ENCODE peak calls at places on chromosome X, in nine cellular contexts. One of them, this sample, is unnamed.
A peak's percentile ranks its signal among the peaks of the same experiment; 100 is the strongest.

GRCh38 chrX:1480082-1480785 is 27.5 kb upstream of the ASMTL start:
- DNase-seq in astrocyte of the cerebellum: no peak
- DNase-seq in gastrocnemius medialis: no peak
- DNase-seq in nephron progenitor cell: no peak
- DNase-seq in upper lobe of left lung: no peak
- DNase-seq in cardiac fibroblast: no peak
- DNase-seq in endothelial cell: no peak
- DNase-seq in lower leg skin: no peak
- DNase-seq in Calu3: no peak
- DNase-seq in this sample: peak; percentile 43

GRCh38 chrX:115894087-115894486 is 276.5 kb upstream of the AGTR2 start:
- DNase-seq in astrocyte of the cerebellum: no peak
- DNase-seq in gastrocnemius medialis: no peak
- DNase-seq in nephron progenitor cell: no peak
- DNase-seq in upper lobe of left lung: no peak
- DNase-seq in cardiac fibroblast: peak; percentile 11
- DNase-seq in endothelial cell: no peak
- DNase-seq in lower leg skin: no peak
- DNase-seq in Calu3: no peak
- DNase-seq in this sample: peak; percentile 37

GRCh38 chrX:70421618-70422017 is 1.5 kb upstream of the GDPD2 start:
- DNase-seq in astrocyte of the cerebellum: no peak
- DNase-seq in gastrocnemius medialis: no peak
- DNase-seq in nephron progenitor cell: no peak
- DNase-seq in upper lobe of left lung: no peak
- DNase-seq in cardiac fibroblast: peak; percentile 20
- DNase-seq in endothelial cell: no peak
- DNase-seq in lower leg skin: no peak
- DNase-seq in Calu3: no peak
- DNase-seq in this sample: no peak

GRCh38 chrX:39152106-39152649 is 350.9 kb downstream of the MID1IP1 start:
- DNase-seq in astrocyte of the cerebellum: no peak
- DNase-seq in gastrocnemius medialis: no peak
- DNase-seq in nephron progenitor cell: peak; percentile 77
- DNase-seq in upper lobe of left lung: peak; percentile 42
- DNase-seq in cardiac fibroblast: peak; percentile 4
- DNase-seq in endothelial cell: peak; percentile 68
- DNase-seq in lower leg skin: no peak
- DNase-seq in Calu3: peak; percentile 50
- DNase-seq in this sample: no peak

GRCh38 chrX:53440101-53440500 is 5.9 kb upstream of the HSD17B10 start:
- DNase-seq in astrocyte of the cerebellum: no peak
- DNase-seq in gastrocnemius medialis: no peak
- DNase-seq in nephron progenitor cell: no peak
- DNase-seq in upper lobe of left lung: no peak
- DNase-seq in cardiac fibroblast: no peak
- DNase-seq in endothelial cell: no peak
- DNase-seq in lower leg skin: no peak
- DNase-seq in Calu3: no peak
- DNase-seq in this sample: no peak

GRCh38 chrX:153883163-153883843 is 2.7 kb downstream of the L1CAM start:
- DNase-seq in astrocyte of the cerebellum: no peak
- DNase-seq in gastrocnemius medialis: no peak
- DNase-seq in nephron progenitor cell: no peak
- DNase-seq in upper lobe of left lung: no peak
- DNase-seq in cardiac fibroblast: no peak
- DNase-seq in endothelial cell: no peak
- DNase-seq in lower leg skin: no peak
- DNase-seq in Calu3: no peak
- DNase-seq in this sample: no peak

GRCh38 chrX:153494541-153495361 is at the start of gene BGN:
- DNase-seq in astrocyte of the cerebellum: no peak
- DNase-seq in gastrocnemius medialis: no peak
- DNase-seq in nephron progenitor cell: peak; percentile 58
- DNase-seq in upper lobe of left lung: no peak
- DNase-seq in cardiac fibroblast: peak; percentile 87
- DNase-seq in endothelial cell: peak; percentile 50
- DNase-seq in lower leg skin: no peak
- DNase-seq in Calu3: peak; percentile 18
- DNase-seq in this sample: no peak

GRCh38 chrX:9240956-9241355 is 207.0 kb upstream of the FAM9B start:
- DNase-seq in astrocyte of the cerebellum: no peak
- DNase-seq in gastrocnemius medialis: no peak
- DNase-seq in nephron progenitor cell: no peak
- DNase-seq in upper lobe of left lung: no peak
- DNase-seq in cardiac fibroblast: no peak
- DNase-seq in endothelial cell: no peak
- DNase-seq in lower leg skin: no peak
- DNase-seq in Calu3: no peak
- DNase-seq in this sample: no peak

GRCh38 chrX:70554081-70554480 is 109.4 kb downstream of the DLG3 start:
- DNase-seq in astrocyte of the cerebellum: peak; percentile 2
- DNase-seq in gastrocnemius medialis: no peak
- DNase-seq in nephron progenitor cell: no peak
- DNase-seq in upper lobe of left lung: no peak
- DNase-seq in cardiac fibroblast: peak; percentile 46
- DNase-seq in endothelial cell: no peak
- DNase-seq in lower leg skin: no peak
- DNase-seq in Calu3: no peak
- DNase-seq in this sample: no peak

GRCh38 chrX:120463241-120463640 is 5.9 kb downstream of the LAMP2 start:
- DNase-seq in astrocyte of the cerebellum: peak; percentile 39
- DNase-seq in gastrocnemius medialis: peak; percentile 14
- DNase-seq in nephron progenitor cell: no peak
- DNase-seq in upper lobe of left lung: peak; percentile 58
- DNase-seq in cardiac fibroblast: peak; percentile 82
- DNase-seq in endothelial cell: no peak
- DNase-seq in lower leg skin: no peak
- DNase-seq in Calu3: no peak
- DNase-seq in this sample: no peak

GRCh38 chrX:114626323-114626722 is 42.4 kb downstream of the HTR2C start:
- DNase-seq in astrocyte of the cerebellum: peak; percentile 5
- DNase-seq in gastrocnemius medialis: no peak
- DNase-seq in nephron progenitor cell: peak; percentile 4
- DNase-seq in upper lobe of left lung: no peak
- DNase-seq in cardiac fibroblast: peak; percentile 43
- DNase-seq in endothelial cell: no peak
- DNase-seq in lower leg skin: no peak
- DNase-seq in Calu3: peak; percentile 10
- DNase-seq in this sample: no peak

GRCh38 chrX:56794831-56795230 is 65.8 kb downstream of the NBDY start:
- DNase-seq in astrocyte of the cerebellum: no peak
- DNase-seq in gastrocnemius medialis: no peak
- DNase-seq in nephron progenitor cell: no peak
- DNase-seq in upper lobe of left lung: no peak
- DNase-seq in cardiac fibroblast: no peak
- DNase-seq in endothelial cell: no peak
- DNase-seq in lower leg skin: peak; percentile 42
- DNase-seq in Calu3: no peak
- DNase-seq in this sample: no peak

GRCh38 chrX:27599928-27600327 is 9.8 kb downstream of the DCAF8L2 start:
- DNase-seq in astrocyte of the cerebellum: no peak
- DNase-seq in gastrocnemius medialis: no peak
- DNase-seq in nephron progenitor cell: no peak
- DNase-seq in upper lobe of left lung: no peak
- DNase-seq in cardiac fibroblast: peak; percentile 34
- DNase-seq in endothelial cell: no peak
- DNase-seq in lower leg skin: no peak
- DNase-seq in Calu3: no peak
- DNase-seq in this sample: no peak

GRCh38 chrX:68571292-68572256 is 72.7 kb downstream of the YIPF6 start:
- DNase-seq in astrocyte of the cerebellum: no peak
- DNase-seq in gastrocnemius medialis: peak; percentile 3
- DNase-seq in nephron progenitor cell: no peak
- DNase-seq in upper lobe of left lung: no peak
- DNase-seq in cardiac fibroblast: peak; percentile 82
- DNase-seq in endothelial cell: no peak
- DNase-seq in lower leg skin: no peak
- DNase-seq in Calu3: no peak
- DNase-seq in this sample: no peak

GRCh38 chrX:119505945-119506344 is 37.7 kb downstream of the SLC25A5 start:
- DNase-seq in astrocyte of the cerebellum: no peak
- DNase-seq in gastrocnemius medialis: no peak
- DNase-seq in nephron progenitor cell: no peak
- DNase-seq in upper lobe of left lung: no peak
- DNase-seq in cardiac fibroblast: no peak
- DNase-seq in endothelial cell: no peak
- DNase-seq in lower leg skin: no peak
- DNase-seq in Calu3: no peak
- DNase-seq in this sample: no peak

GRCh38 chrX:1391370-1391706 is 575 bp downstream of the SLC25A6 start:
- DNase-seq in astrocyte of the cerebellum: no peak
- DNase-seq in gastrocnemius medialis: no peak
- DNase-seq in nephron progenitor cell: peak; percentile 95
- DNase-seq in upper lobe of left lung: no peak
- DNase-seq in cardiac fibroblast: no peak
- DNase-seq in endothelial cell: peak; percentile 97
- DNase-seq in lower leg skin: peak; percentile 98
- DNase-seq in Calu3: peak; percentile 91
- DNase-seq in this sample: no peak

GRCh38 chrX:482702-483203 is 96.0 kb upstream of the PPP2R3B start:
- DNase-seq in astrocyte of the cerebellum: no peak
- DNase-seq in gastrocnemius medialis: no peak
- DNase-seq in nephron progenitor cell: no peak
- DNase-seq in upper lobe of left lung: no peak
- DNase-seq in cardiac fibroblast: no peak
- DNase-seq in endothelial cell: no peak
- DNase-seq in lower leg skin: no peak
- DNase-seq in Calu3: no peak
- DNase-seq in this sample: no peak

GRCh38 chrX:103687073-103687695 is 685 bp upstream of the MORF4L2 start:
- DNase-seq in astrocyte of the cerebellum: no peak
- DNase-seq in gastrocnemius medialis: peak; percentile 74
- DNase-seq in nephron progenitor cell: peak; percentile 84
- DNase-seq in upper lobe of left lung: peak; percentile 87
- DNase-seq in cardiac fibroblast: no peak
- DNase-seq in endothelial cell: peak; percentile 72
- DNase-seq in lower leg skin: peak; percentile 97
- DNase-seq in Calu3: peak; percentile 84
- DNase-seq in this sample: peak; percentile 85

GRCh38 chrX:48948589-48948988 is 8.8 kb downstream of the OTUD5 start:
- DNase-seq in astrocyte of the cerebellum: no peak
- DNase-seq in gastrocnemius medialis: no peak
- DNase-seq in nephron progenitor cell: no peak
- DNase-seq in upper lobe of left lung: no peak
- DNase-seq in cardiac fibroblast: no peak
- DNase-seq in endothelial cell: no peak
- DNase-seq in lower leg skin: no peak
- DNase-seq in Calu3: no peak
- DNase-seq in this sample: no peak

GRCh38 chrX:48942895-48943294 is 14.5 kb downstream of the OTUD5 start:
- DNase-seq in astrocyte of the cerebellum: no peak
- DNase-seq in gastrocnemius medialis: no peak
- DNase-seq in nephron progenitor cell: no peak
- DNase-seq in upper lobe of left lung: no peak
- DNase-seq in cardiac fibroblast: no peak
- DNase-seq in endothelial cell: no peak
- DNase-seq in lower leg skin: no peak
- DNase-seq in Calu3: no peak
- DNase-seq in this sample: no peak

GRCh38 chrX:48940404-48940955 is 16.9 kb downstream of the OTUD5 start:
- DNase-seq in astrocyte of the cerebellum: no peak
- DNase-seq in gastrocnemius medialis: no peak
- DNase-seq in nephron progenitor cell: no peak
- DNase-seq in upper lobe of left lung: no peak
- DNase-seq in cardiac fibroblast: no peak
- DNase-seq in endothelial cell: no peak
- DNase-seq in lower leg skin: no peak
- DNase-seq in Calu3: no peak
- DNase-seq in this sample: no peak

GRCh38 chrX:48945517-48946348 is 11.7 kb downstream of the OTUD5 start:
- DNase-seq in astrocyte of the cerebellum: no peak
- DNase-seq in gastrocnemius medialis: no peak
- DNase-seq in nephron progenitor cell: peak; percentile 40
- DNase-seq in upper lobe of left lung: peak; percentile 59
- DNase-seq in cardiac fibroblast: peak; percentile 63
- DNase-seq in endothelial cell: peak; percentile 40
- DNase-seq in lower leg skin: no peak
- DNase-seq in Calu3: peak; percentile 62
- DNase-seq in this sample: no peak
- TF ChIP-seq CTCF in astrocyte of the cerebellum: peak; percentile 84
- TF ChIP-seq CTCF in gastrocnemius medialis: peak; percentile 25
- TF ChIP-seq CTCF in nephron progenitor cell: peak; percentile 64
- TF ChIP-seq CTCF in upper lobe of left lung: peak; percentile 46
- TF ChIP-seq CTCF in cardiac fibroblast: peak; percentile 72
- TF ChIP-seq CTCF in endothelial cell: no peak
- TF ChIP-seq CTCF in lower leg skin: no peak
- TF ChIP-seq CTCF in Calu3: peak; percentile 66
- TF ChIP-seq CTCF in this sample: peak; percentile 80

GRCh38 chrX:125998432-125998831 is 167.7 kb downstream of the DCAF12L2 start:
- DNase-seq in astrocyte of the cerebellum: no peak
- DNase-seq in gastrocnemius medialis: no peak
- DNase-seq in nephron progenitor cell: no peak
- DNase-seq in upper lobe of left lung: no peak
- DNase-seq in cardiac fibroblast: no peak
- DNase-seq in endothelial cell: peak; percentile 4
- DNase-seq in lower leg skin: no peak
- DNase-seq in Calu3: no peak
- DNase-seq in this sample: no peak
- TF ChIP-seq CTCF in astrocyte of the cerebellum: peak; percentile 37
- TF ChIP-seq CTCF in gastrocnemius medialis: no peak
- TF ChIP-seq CTCF in nephron progenitor cell: peak; percentile 55
- TF ChIP-seq CTCF in upper lobe of left lung: no peak
- TF ChIP-seq CTCF in cardiac fibroblast: peak; percentile 19
- TF ChIP-seq CTCF in endothelial cell: peak; percentile 41
- TF ChIP-seq CTCF in lower leg skin: no peak
- TF ChIP-seq CTCF in Calu3: no peak
- TF ChIP-seq CTCF in this sample: peak; percentile 75

GRCh38 chrX:85544609-85545008 is 165.1 kb upstream of the POF1B start:
- DNase-seq in astrocyte of the cerebellum: no peak
- DNase-seq in gastrocnemius medialis: no peak
- DNase-seq in nephron progenitor cell: no peak
- DNase-seq in upper lobe of left lung: no peak
- DNase-seq in cardiac fibroblast: peak; percentile 0
- DNase-seq in endothelial cell: no peak
- DNase-seq in lower leg skin: no peak
- DNase-seq in Calu3: no peak
- DNase-seq in this sample: no peak
- TF ChIP-seq CTCF in astrocyte of the cerebellum: peak; percentile 8
- TF ChIP-seq CTCF in gastrocnemius medialis: no peak
- TF ChIP-seq CTCF in nephron progenitor cell: peak; percentile 54
- TF ChIP-seq CTCF in upper lobe of left lung: no peak
- TF ChIP-seq CTCF in cardiac fibroblast: no peak
- TF ChIP-seq CTCF in endothelial cell: peak; percentile 74
- TF ChIP-seq CTCF in lower leg skin: no peak
- TF ChIP-seq CTCF in Calu3: no peak
- TF ChIP-seq CTCF in this sample: peak; percentile 78

GRCh38 chrX:11908371-11908770 is 150.3 kb downstream of the MSL3 start:
- DNase-seq in astrocyte of the cerebellum: no peak
- DNase-seq in gastrocnemius medialis: no peak
- DNase-seq in nephron progenitor cell: no peak
- DNase-seq in upper lobe of left lung: no peak
- DNase-seq in cardiac fibroblast: peak; percentile 51
- DNase-seq in endothelial cell: peak; percentile 9
- DNase-seq in lower leg skin: no peak
- DNase-seq in Calu3: peak; percentile 38
- DNase-seq in this sample: no peak
- TF ChIP-seq CTCF in astrocyte of the cerebellum: peak; percentile 61
- TF ChIP-seq CTCF in gastrocnemius medialis: no peak
- TF ChIP-seq CTCF in nephron progenitor cell: peak; percentile 25
- TF ChIP-seq CTCF in upper lobe of left lung: no peak
- TF ChIP-seq CTCF in cardiac fibroblast: peak; percentile 46
- TF ChIP-seq CTCF in endothelial cell: no peak
- TF ChIP-seq CTCF in lower leg skin: no peak
- TF ChIP-seq CTCF in Calu3: no peak
- TF ChIP-seq CTCF in this sample: peak; percentile 43

GRCh38 chrX:141278306-141278705 is 36.0 kb upstream of the SPANXC start:
- DNase-seq in astrocyte of the cerebellum: no peak
- DNase-seq in gastrocnemius medialis: no peak
- DNase-seq in nephron progenitor cell: peak; percentile 10
- DNase-seq in upper lobe of left lung: no peak
- DNase-seq in cardiac fibroblast: peak; percentile 32
- DNase-seq in endothelial cell: peak; percentile 6
- DNase-seq in lower leg skin: no peak
- DNase-seq in Calu3: peak; percentile 1
- DNase-seq in this sample: no peak
- TF ChIP-seq CTCF in astrocyte of the cerebellum: peak; percentile 70
- TF ChIP-seq CTCF in gastrocnemius medialis: no peak
- TF ChIP-seq CTCF in nephron progenitor cell: peak; percentile 58
- TF ChIP-seq CTCF in upper lobe of left lung: no peak
- TF ChIP-seq CTCF in cardiac fibroblast: peak; percentile 66
- TF ChIP-seq CTCF in endothelial cell: peak; percentile 39
- TF ChIP-seq CTCF in lower leg skin: no peak
- TF ChIP-seq CTCF in Calu3: no peak
- TF ChIP-seq CTCF in this sample: peak; percentile 76

This sample was measured in type B pancreatic cell.